ENCODE peak calls at places on chromosome 10, in four cellular contexts. R, F, P and W are unnamed samples.

GRCh38 chr10:120505056-120505455 is 48.0 kb downstream of the PLPP4 start:
- DNase-seq in R (no peak), F (no peak), P (no peak), W (no peak)

GRCh38 chr10:96747734-96748550 is 27.6 kb upstream of the PIK3AP1 start:
- DNase-seq in R (no peak), F (peak; percentile 16), P (no peak), W (peak; percentile 97)

GRCh38 chr10:44684641-44685040 is 226.5 kb upstream of the TMEM72 start:
- DNase-seq in R (no peak), F (no peak), P (no peak), W (no peak)

GRCh38 chr10:31678573-31679122 is 250.0 kb downstream of the ARHGAP12 start:
- DNase-seq in R (no peak), F (no peak), P (no peak), W (no peak)

GRCh38 chr10:130472236-130472635 is 336.0 kb downstream of the GLRX3 start:
- DNase-seq in R (no peak), F (no peak), P (no peak), W (no peak)

GRCh38 chr10:126001579-126001978 is 105.2 kb downstream of the FANK1 start:
- DNase-seq in R (peak; percentile 70), F (no peak), P (no peak), W (no peak)

GRCh38 chr10:47294057-47294456 is 5.9 kb upstream of the GDF10 start:
- DNase-seq in R (no peak), F (no peak), P (no peak), W (no peak)

GRCh38 chr10:69456880-69457693 is 5.8 kb downstream of the TSPAN15 start:
- DNase-seq in R (no peak), F (no peak), P (no peak), W (no peak)

GRCh38 chr10:117092386-117092785 is 45.7 kb downstream of the VAX1 start:
- DNase-seq in R (no peak), F (no peak), P (no peak), W (no peak)

GRCh38 chr10:49001402-49001801 is 61.8 kb upstream of the LRRC18 start:
- DNase-seq in R (peak; percentile 13), F (peak; percentile 6), P (peak; percentile 50), W (no peak)

GRCh38 chr10:62740885-62741284 is 63.6 kb upstream of the ADO start:
- DNase-seq in R (no peak), F (no peak), P (no peak), W (no peak)

GRCh38 chr10:116947838-116948529 is 57.0 kb downstream of the SHTN1 start:
- DNase-seq in R (peak; percentile 45), F (peak; percentile 54), P (no peak), W (no peak)

GRCh38 chr10:71084818-71085126 is 127.6 kb upstream of the UNC5B start:
- DNase-seq in R (no peak), F (no peak), P (no peak), W (no peak)

GRCh38 chr10:122376364-122376961 is 2.0 kb downstream of the PLEKHA1 start:
- DNase-seq in R (no peak), F (no peak), P (no peak), W (no peak)

GRCh38 chr10:63521389-63522128 is at the start of gene REEP3:
- DNase-seq in R (peak; percentile 77), F (peak; percentile 46), P (peak; percentile 90), W (no peak)

GRCh38 chr10:122688293-122688989 is 11.2 kb downstream of the C10orf120 start:
- DNase-seq in R (peak; percentile 11), F (no peak), P (no peak), W (no peak)

GRCh38 chr10:97452352-97452751 is 6.4 kb downstream of the ZDHHC16 start:
- DNase-seq in R (no peak), F (no peak), P (no peak), W (no peak)

GRCh38 chr10:101301111-101301731 is 52.7 kb upstream of the BTRC start:
- DNase-seq in R (peak; percentile 73), F (peak; percentile 51), P (no peak), W (no peak)

GRCh38 chr10:22344204-22344603 is 1.1 kb upstream of the SPAG6 start:
- DNase-seq in R (no peak), F (no peak), P (no peak), W (no peak)

GRCh38 chr10:68471063-68471585 is 649 bp downstream of the DNA2 start:
- DNase-seq in R (no peak), F (no peak), P (peak; percentile 29), W (no peak)

GRCh38 chr10:91582063-91582673 is 50.7 kb downstream of the PPP1R3C start:
- DNase-seq in R (no peak), F (no peak), P (no peak), W (no peak)

GRCh38 chr10:14478639-14479038 is 147.9 kb upstream of the FRMD4A start:
- DNase-seq in R (peak; percentile 49), F (no peak), P (peak; percentile 65), W (no peak)

GRCh38 chr10:77837248-77837924 is 89.2 kb downstream of the DLG5 start:
- DNase-seq in R (peak; percentile 47), F (no peak), P (peak; percentile 57), W (peak; percentile 68)

GRCh38 chr10:43673471-43673870 is 24.8 kb upstream of the ZNF32 start:
- DNase-seq in R (no peak), F (no peak), P (no peak), W (no peak)

GRCh38 chr10:20659225-20659624 is 237.9 kb downstream of the NEBL start:
- DNase-seq in R (no peak), F (no peak), P (no peak), W (no peak)

GRCh38 chr10:49737474-49738201 is 24.5 kb downstream of the OGDHL start:
- DNase-seq in R (no peak), F (no peak), P (no peak), W (no peak)

GRCh38 chr10:121188005-121188404 is 336.8 kb downstream of the WDR11 start:
- DNase-seq in R (no peak), F (no peak), P (no peak), W (no peak)

GRCh38 chr10:33487014-33487776 is 152.7 kb upstream of the NRP1 start:
- DNase-seq in R (peak; percentile 44), F (no peak), P (no peak), W (no peak)

GRCh38 chr10:43220971-43221418 is 45.9 kb downstream of the RASGEF1A start:
- DNase-seq in R (no peak), F (no peak), P (no peak), W (peak; percentile 46)

GRCh38 chr10:51425431-51425830 is 274.0 kb downstream of the CSTF2T start:
- DNase-seq in R (no peak), F (no peak), P (peak; percentile 3), W (no peak)

GRCh38 chr10:119896937-119897336 is 4.4 kb downstream of the SEC23IP start:
- DNase-seq in R (peak; percentile 36), F (peak; percentile 41), P (peak; percentile 56), W (no peak)

GRCh38 chr10:32379314-32379949 is 32.5 kb upstream of the EPC1 start:
- DNase-seq in R (peak; percentile 66), F (peak; percentile 43), P (peak; percentile 49), W (no peak)

GRCh38 chr10:131683281-131683861 is 217.4 kb upstream of the PPP2R2D start:
- DNase-seq in R (no peak), F (no peak), P (no peak), W (no peak)

DNA sequence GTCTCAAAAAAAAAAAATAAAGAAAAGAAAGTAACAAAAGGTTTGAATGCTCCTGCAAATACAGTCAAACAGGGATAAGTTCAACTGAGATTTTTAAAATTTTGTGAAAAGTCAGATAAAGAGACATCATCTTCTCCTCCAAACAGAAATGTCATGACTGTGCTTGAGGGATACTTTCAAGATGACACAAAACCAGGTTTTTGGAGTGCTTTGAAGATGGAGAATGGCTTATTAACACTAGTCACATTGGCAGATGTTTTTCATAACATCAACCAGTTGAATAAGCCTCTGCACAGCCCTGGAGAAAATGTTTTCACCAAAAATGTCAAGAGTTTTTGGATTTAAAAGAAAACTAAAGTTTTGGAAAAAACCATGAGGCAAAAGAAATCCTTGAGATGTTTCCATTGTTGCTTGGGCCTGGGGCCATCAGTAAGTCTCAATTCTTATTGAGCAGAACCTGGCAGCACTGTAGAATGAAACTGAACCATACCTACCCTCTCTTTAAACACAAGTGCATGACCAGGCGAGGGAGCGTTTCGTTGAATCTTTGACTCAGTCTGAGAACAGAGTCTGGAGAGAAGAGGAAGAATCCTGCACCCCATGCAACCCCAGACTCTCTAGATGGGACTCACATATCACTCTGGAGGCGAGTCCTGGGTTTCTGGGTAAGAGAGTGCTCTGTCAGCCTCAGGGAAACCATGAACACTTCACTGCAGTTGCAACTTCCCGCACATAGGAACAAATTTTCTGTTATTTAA is 37.4 kb upstream of the PRKCQ start:
- DNase-seq in R (no peak), F (no peak), P (no peak), W (no peak)
- TF ChIP-seq RFX5 in R (no peak), F (no peak), P (no peak), W (no peak)

DNA sequence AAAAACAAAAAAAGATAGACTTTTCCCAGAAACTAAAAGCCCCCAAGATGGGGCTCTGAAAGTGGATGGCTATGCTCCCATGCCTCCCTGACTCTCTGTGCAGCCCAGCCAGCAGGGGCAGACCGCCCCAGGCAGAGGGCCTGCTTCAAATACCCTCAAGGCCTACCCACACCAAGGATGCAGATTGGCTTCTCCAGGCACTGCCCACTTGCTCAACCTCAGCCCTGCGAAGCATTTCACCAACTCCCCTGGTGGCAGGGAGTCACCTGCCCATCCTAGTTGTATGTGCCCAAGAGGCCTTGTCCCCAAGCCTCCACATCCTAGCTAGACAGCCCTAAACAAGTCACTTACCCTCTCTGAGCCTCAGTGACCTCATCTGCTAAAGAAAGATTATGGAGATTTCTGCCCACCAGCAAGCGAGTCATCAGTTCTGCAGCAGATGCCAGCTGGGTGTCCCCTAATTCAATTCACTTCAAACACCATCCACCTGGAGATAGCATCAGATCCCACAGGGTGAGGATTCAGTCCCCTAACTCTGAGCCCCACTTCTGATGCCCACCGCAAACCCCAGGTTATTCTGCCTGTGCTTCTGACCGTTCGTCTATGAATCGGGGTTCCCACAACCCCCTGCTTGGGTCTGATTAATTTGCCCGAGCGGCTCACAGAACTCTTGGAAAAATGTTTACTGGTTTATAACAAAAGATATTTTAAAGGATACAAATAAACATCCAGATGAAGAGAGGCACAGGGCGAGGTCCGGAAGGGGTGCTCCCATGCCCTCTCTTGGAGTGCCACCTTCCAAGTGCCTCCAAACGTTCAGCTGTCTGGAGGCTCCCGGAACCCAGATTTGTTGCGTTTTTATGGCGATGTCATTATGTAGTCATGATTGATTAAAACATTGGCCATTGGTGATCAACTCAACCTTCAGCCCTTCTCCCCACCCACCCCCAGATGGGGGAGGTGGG is 18.6 kb upstream of the ZMIZ1 start:
- DNase-seq in R (no peak), F (no peak), P (no peak), W (no peak)
- TF ChIP-seq PBX3 in R (no peak), F (no peak), P (no peak), W (no peak)

DNA sequence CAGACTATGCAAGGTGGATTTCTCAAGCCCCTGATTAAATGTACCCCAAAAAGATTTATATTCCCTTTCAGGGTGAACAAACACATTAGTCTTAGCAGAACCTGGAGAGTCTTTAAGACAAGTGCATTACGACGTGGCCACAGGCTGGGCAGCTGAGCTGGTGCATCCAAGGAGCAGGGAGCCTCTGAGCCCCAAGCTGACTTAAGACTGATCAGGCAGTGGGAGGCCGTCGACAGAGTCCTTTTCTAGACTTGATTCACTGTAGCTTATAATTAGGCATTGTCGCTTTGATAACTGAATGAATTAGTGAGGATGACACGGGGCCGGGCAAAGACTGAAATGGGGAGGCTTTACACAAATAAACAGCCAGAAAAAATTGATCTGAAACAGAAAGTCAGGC is 353.2 kb downstream of the GPAM start:
- DNase-seq in R (no peak), F (no peak), P (no peak), W (no peak)
- TF ChIP-seq RFX5 in R (no peak), F (no peak), P (no peak), W (no peak)

GRCh38 chr10:11539191-11539868 is 72.1 kb downstream of the USP6NL start:
- DNase-seq in R (no peak), F (peak; percentile 30), P (no peak), W (no peak)
- TF ChIP-seq PBX3 in R (no peak), F (no peak), P (no peak), W (no peak)